ENCODE peak calls at places on chromosomes 2 and 18, in four cellular contexts. One of them, this sample, is unnamed.

GRCh38 chr2:119011162-119011909 is 69.3 kb downstream of the MARCO start:
- DNase-seq in NCI-H1417: peak
- DNase-seq in T follicular helper cell: no peak
- DNase-seq in SHP77: no peak
- DNase-seq in this sample: no peak

GRCh38 chr2:165018207-165018606 is 62.9 kb upstream of the SLC38A11 start:
- DNase-seq in T follicular helper cell: no peak
- DNase-seq in SHP77: no peak
- DNase-seq in NCI-H1417: no peak
- DNase-seq in this sample: no peak

GRCh38 chr2:8541223-8541622 is 140.6 kb upstream of the ID2 start:
- DNase-seq in NCI-H1417: no peak
- DNase-seq in SHP77: no peak
- DNase-seq in T follicular helper cell: no peak
- DNase-seq in this sample: no peak

GRCh38 chr2:3503046-3503445 is 16.3 kb downstream of the ADI1 start:
- DNase-seq in SHP77: no peak
- DNase-seq in T follicular helper cell: no peak
- DNase-seq in NCI-H1417: no peak
- DNase-seq in this sample: no peak

GRCh38 chr18:8329186-8329771 is 280.0 kb upstream of the RAB12 start:
- DNase-seq in NCI-H1417: no peak
- DNase-seq in T follicular helper cell: no peak
- DNase-seq in SHP77: no peak
- DNase-seq in this sample: no peak

GRCh38 chr18:55243852-55244251 is 284.6 kb upstream of the CCDC68 start:
- DNase-seq in SHP77: no peak
- DNase-seq in NCI-H1417: no peak
- DNase-seq in T follicular helper cell: no peak
- DNase-seq in this sample: no peak

GRCh38 chr18:12278765-12279682 is 24.9 kb downstream of the CIDEA start:
- DNase-seq in NCI-H1417: no peak
- DNase-seq in T follicular helper cell: no peak
- DNase-seq in SHP77: no peak
- DNase-seq in this sample: no peak

GRCh38 chr18:37253424-37254255 is 312.0 kb downstream of the CELF4 start:
- DNase-seq in SHP77: no peak
- DNase-seq in T follicular helper cell: no peak
- DNase-seq in NCI-H1417: no peak
- DNase-seq in this sample: no peak

GRCh38 chr2:1503471-1504310 is 90.4 kb downstream of the TPO start:
- DNase-seq in SHP77: no peak
- DNase-seq in NCI-H1417: no peak
- DNase-seq in T follicular helper cell: no peak
- DNase-seq in this sample: no peak

GRCh38 chr18:40874233-40874632 is 1080.8 kb upstream of the PIK3C3 start:
- DNase-seq in NCI-H1417: no peak
- DNase-seq in T follicular helper cell: no peak
- DNase-seq in SHP77: no peak
- DNase-seq in this sample: no peak

GRCh38 chr2:181231151-181231550 is 226.0 kb upstream of the ITGA4 start:
- DNase-seq in SHP77: no peak
- DNase-seq in NCI-H1417: no peak
- DNase-seq in T follicular helper cell: no peak
- DNase-seq in this sample: no peak

GRCh38 chr2:85814802-85815550 is 61.2 kb downstream of the ATOH8 start:
- DNase-seq in T follicular helper cell: no peak
- DNase-seq in SHP77: no peak
- DNase-seq in NCI-H1417: no peak
- DNase-seq in this sample: no peak

GRCh38 chr2:25000503-25001328 is 29.0 kb upstream of the DNAJC27 start:
- DNase-seq in SHP77: no peak
- DNase-seq in NCI-H1417: no peak
- DNase-seq in T follicular helper cell: no peak
- DNase-seq in this sample: no peak

GRCh38 chr2:189222440-189222839 is 42.9 kb upstream of the COL5A2 start:
- DNase-seq in NCI-H1417: no peak
- DNase-seq in SHP77: no peak
- DNase-seq in T follicular helper cell: no peak
- DNase-seq in this sample: no peak

This sample was measured in memory B cell.